ENCODE peak calls at places on chromosomes 6 and 20, in nine cellular contexts. F, U, K, P, L, J, M, S and V are unnamed samples.

GRCh38 chr20:49385471-49385870 is 97.0 kb downstream of the KCNB1 start:
- DNase-seq in P (no peak), M (peak), F (no peak), K (no peak), U (peak), S (no peak), L (peak), J (no peak), V (no peak)

GRCh38 chr6:1553562-1554088 is 56.1 kb upstream of the FOXC1 start:
- DNase-seq in P (no peak), U (no peak), K (no peak), F (no peak), M (no peak), L (no peak), S (no peak), J (no peak), V (no peak)

GRCh38 chr6:136641873-136642465 is 91.7 kb upstream of the MAP7 start:
- DNase-seq in J (no peak), L (no peak), P (no peak), M (no peak), S (no peak), K (no peak), F (no peak), U (no peak), V (no peak)

GRCh38 chr6:52146851-52147445 is 39.2 kb upstream of the IL17A start:
- DNase-seq in L (no peak), F (no peak), K (no peak), J (no peak), S (no peak), P (no peak), M (no peak), U (no peak), V (no peak)

GRCh38 chr6:56758553-56758952 is 115.9 kb upstream of the DST start:
- DNase-seq in M (no peak), S (no peak), L (no peak), K (no peak), F (no peak), J (no peak), P (no peak), U (no peak), V (no peak)

GRCh38 chr6:29742191-29742590 is 19.0 kb downstream of the HLA-F start:
- DNase-seq in M (no peak), P (no peak), U (no peak), F (no peak), S (peak), K (no peak), L (no peak), J (no peak), V (no peak)

GRCh38 chr20:16261733-16262277 is 311.4 kb downstream of the KIF16B start:
- DNase-seq in L (no peak), M (no peak), F (no peak), S (no peak), K (no peak), P (no peak), U (no peak), J (no peak), V (no peak)

GRCh38 chr6:157669747-157670216 is 153.3 kb upstream of the SNX9 start:
- DNase-seq in J (no peak), L (peak), K (peak), M (peak), P (peak), F (no peak), U (peak), S (no peak), V (peak)

GRCh38 chr20:57390604-57391438 is at the start of gene RBM38:
- DNase-seq in J (peak), U (peak), K (peak), M (peak), F (peak), L (peak), P (peak), S (peak), V (peak)

GRCh38 chr6:157830354-157831017 is 7.4 kb downstream of the SNX9 start:
- DNase-seq in L (no peak), J (no peak), U (no peak), M (no peak), K (no peak), P (no peak), S (no peak), F (no peak), V (no peak)

GRCh38 chr6:106422551-106422950 is 62.0 kb downstream of the CRYBG1 start:
- DNase-seq in K (no peak), U (no peak), F (no peak), L (no peak), P (no peak), J (no peak), S (no peak), M (no peak), V (no peak)

GRCh38 chr6:148142821-148143220 is 199.8 kb upstream of the SASH1 start:
- DNase-seq in S (no peak), P (no peak), K (no peak), U (no peak), L (no peak), J (no peak), M (no peak), F (no peak), V (no peak)

GRCh38 chr6:117605169-117605826 is 3.0 kb upstream of the GOPC start:
- DNase-seq in F (peak), U (peak), L (peak), S (peak), M (peak), P (no peak), K (no peak), J (peak), V (peak)

GRCh38 chr6:45677381-45677992 is 299.8 kb upstream of the SUPT3H start:
- DNase-seq in U (peak), P (no peak), M (peak), J (peak), K (no peak), S (peak), F (peak), L (peak), V (peak)

GRCh38 chr6:87334683-87335082 is 5.6 kb upstream of the GJB7 start:
- DNase-seq in F (no peak), U (peak), L (no peak), K (no peak), J (no peak), S (no peak), P (no peak), M (peak), V (no peak)

GRCh38 chr6:22236626-22237414 is 60.0 kb downstream of the PRL start:
- DNase-seq in P (no peak), U (peak), L (peak), F (no peak), M (peak), K (no peak), S (no peak), J (no peak), V (peak)

GRCh38 chr6:158718431-158719126 is 68.7 kb downstream of the SYTL3 start:
- DNase-seq in J (no peak), L (peak), U (peak), K (no peak), M (peak), S (no peak), F (no peak), P (no peak), V (peak)

GRCh38 chr6:113697642-113698410 is 159.3 kb upstream of the MARCKS start:
- DNase-seq in K (no peak), L (peak), P (no peak), J (no peak), M (peak), U (peak), F (no peak), S (no peak), V (peak)

GRCh38 chr20:57996465-57996864 is 232.0 kb downstream of the ANKRD60 start:
- DNase-seq in F (no peak), J (no peak), P (no peak), M (no peak), L (no peak), K (no peak), U (no peak), S (no peak), V (no peak)

GRCh38 chr6:1885576-1886003 is 275.9 kb downstream of the FOXC1 start:
- DNase-seq in K (no peak), F (no peak), P (no peak), S (no peak), M (no peak), J (no peak), L (no peak), U (peak), V (no peak)

GRCh38 chr6:158232445-158233213 is 64.5 kb downstream of the GTF2H5 start:
- DNase-seq in K (peak), M (peak), F (peak), J (peak), U (peak), S (peak), L (peak), P (peak), V (peak)

GRCh38 chr20:2005359-2005758 is 11.5 kb upstream of the PDYN start:
- DNase-seq in K (no peak), L (no peak), J (no peak), S (no peak), M (no peak), P (no peak), F (no peak), U (no peak), V (no peak)

GRCh38 chr6:36820700-36821580 is 18.3 kb downstream of the CPNE5 start:
- DNase-seq in J (no peak), M (peak), K (no peak), U (peak), S (no peak), P (peak), F (no peak), L (peak), V (peak)

GRCh38 chr6:24859608-24860007 is 60.9 kb upstream of the ARMH2 start:
- DNase-seq in P (no peak), U (peak), F (no peak), K (no peak), S (no peak), M (peak), J (no peak), L (no peak), V (no peak)

GRCh38 chr6:139982652-139983051 is 608.2 kb upstream of the CITED2 start:
- DNase-seq in K (no peak), M (peak), P (no peak), J (no peak), F (no peak), L (peak), S (no peak), U (peak), V (no peak)

GRCh38 chr6:163745566-163746400 is 331.3 kb downstream of the QKI start:
- DNase-seq in J (no peak), M (peak), U (peak), S (no peak), L (peak), P (peak), K (peak), F (no peak), V (peak)

GRCh38 chr6:135159531-135159930 is 21.6 kb upstream of the MYB start:
- DNase-seq in F (peak), K (no peak), J (no peak), M (no peak), S (no peak), L (no peak), U (no peak), P (no peak), V (no peak)

GRCh38 chr6:27168586-27169443 is 78.7 kb upstream of the PRSS16 start:
- DNase-seq in P (no peak), K (no peak), U (peak), S (no peak), J (no peak), F (no peak), M (peak), L (peak), V (peak)

GRCh38 chr20:38692436-38693411 is 31.6 kb upstream of the SLC32A1 start:
- DNase-seq in J (peak), K (no peak), P (peak), F (no peak), M (peak), S (peak), U (peak), L (peak), V (no peak)

GRCh38 chr6:149079911-149080501 is 237.5 kb upstream of the TAB2 start:
- DNase-seq in J (no peak), P (peak), F (no peak), S (no peak), K (no peak), L (peak), U (peak), M (peak), V (peak)

GRCh38 chr6:52610745-52611355 is 34.0 kb upstream of the TRAM2 start:
- DNase-seq in K (no peak), P (no peak), U (no peak), J (no peak), M (peak), S (no peak), F (no peak), L (peak), V (no peak)

GRCh38 chr6:46501136-46502089 is 10.2 kb upstream of the RCAN2 start:
- DNase-seq in L (no peak), K (no peak), M (no peak), U (no peak), S (no peak), F (no peak), J (no peak), P (no peak), V (no peak)

GRCh38 chr20:47318027-47318595 is 38.4 kb downstream of the ZMYND8 start:
- DNase-seq in M (peak), F (no peak), L (peak), P (no peak), U (no peak), S (no peak), K (no peak), J (no peak), V (peak)

GRCh38 chr6:79570129-79570801 is 33.0 kb upstream of the LCA5 start:
- DNase-seq in F (no peak), M (peak), P (no peak), J (no peak), S (no peak), K (no peak), L (peak), U (peak), V (peak)

GRCh38 chr20:25484911-25485511 is 77.5 kb downstream of the GINS1 start:
- DNase-seq in U (no peak), F (no peak), L (no peak), K (no peak), J (no peak), S (no peak), M (no peak), P (no peak), V (peak)

GRCh38 chr6:50602191-50602810 is 111.0 kb upstream of the TFAP2D start:
- DNase-seq in F (peak), M (peak), S (no peak), P (no peak), K (no peak), J (no peak), U (peak), L (peak), V (no peak)

GRCh38 chr6:169719117-169719516 is 5.2 kb downstream of the PHF10 start:
- DNase-seq in F (no peak), L (no peak), P (no peak), M (no peak), K (no peak), U (no peak), J (no peak), S (no peak), V (no peak)

GRCh38 chr6:44247338-44248302 is 719 bp downstream of the HSP90AB1 start:
- DNase-seq in M (peak), S (peak), P (peak), J (peak), K (peak), L (peak), F (peak), U (peak), V (peak)